ENCODE peak calls at places on chromosome 21, in eight cellular contexts. M is epithelial cell of proximal tubule; I is body of pancreas; Q is lung microvascular endothelial cell; Y is endothelial cell; B is stimulated activated CD4-positive, alpha-beta T cell treated with anti-CD3 and anti-CD28 coated beads, Interleukin-12 subunit alpha, Interleukin-12 subunit beta, amount 100 ng/mL, for 4 hours; S is T follicular helper cell; A is glutamatergic neuron. R is an unnamed sample.

GRCh38 chr21:32300117-32300681 is 1.5 kb downstream of the MRAP start:
- DNase-seq in M (no peak), S (no peak), Q (no peak), A (no peak), Y (no peak), I (no peak), B (no peak), R (no peak)

GRCh38 chr21:30194701-30195299 is 21.1 kb downstream of the CLDN8 start:
- DNase-seq in Q (no peak), A (no peak), M (peak), I (no peak), S (no peak), B (no peak), Y (peak), R (peak)

GRCh38 chr21:14495075-14495474 is 51.0 kb downstream of the SAMSN1 start:
- DNase-seq in Y (no peak), M (no peak), S (no peak), B (no peak), A (no peak), Q (no peak), I (no peak), R (no peak)

GRCh38 chr21:45557611-45558043 is 15.4 kb upstream of the SLC19A1 start:
- DNase-seq in S (no peak), A (no peak), M (no peak), B (no peak), Q (no peak), Y (no peak), I (no peak), R (no peak)

GRCh38 chr21:44290327-44291077 is 4.8 kb downstream of the AIRE start:
- DNase-seq in I (no peak), S (no peak), A (peak), B (no peak), M (no peak), Q (no peak), Y (no peak), R (no peak)

GRCh38 chr21:45970674-45971486 is 10.7 kb upstream of the COL6A1 start:
- DNase-seq in I (peak), A (peak), M (no peak), Q (peak), B (peak), Y (peak), S (no peak), R (peak)

GRCh38 chr21:35578350-35578782 is 482.0 kb downstream of the SETD4 start:
- DNase-seq in S (no peak), Y (no peak), A (no peak), Q (no peak), I (no peak), M (peak), B (no peak), R (no peak)

GRCh38 chr21:14308234-14308633 is 74.7 kb downstream of the HSPA13 start:
- DNase-seq in B (no peak), I (no peak), S (no peak), M (no peak), A (no peak), Y (no peak), Q (no peak), R (no peak)

GRCh38 chr21:28705616-28706015 is 287.1 kb downstream of the LTN1 start:
- DNase-seq in M (no peak), Q (no peak), B (no peak), Y (no peak), S (no peak), A (no peak), I (no peak), R (no peak)

GRCh38 chr21:41581592-41582228 is 73.8 kb upstream of the TMPRSS2 start:
- DNase-seq in M (no peak), Q (no peak), B (no peak), I (no peak), Y (no peak), S (no peak), A (no peak), R (no peak)

GRCh38 chr21:35924714-35925301 is 135.5 kb downstream of the SETD4 start:
- DNase-seq in I (peak), B (no peak), Q (peak), Y (no peak), M (peak), A (no peak), S (no peak), R (no peak)

GRCh38 chr21:17610862-17611261 is 1.8 kb downstream of the BTG3 start:
- DNase-seq in B (no peak), Q (peak), S (no peak), I (no peak), M (no peak), Y (no peak), A (no peak), R (peak)

GRCh38 chr21:45975017-45975595 is 6.5 kb upstream of the COL6A1 start:
- DNase-seq in A (no peak), S (no peak), B (no peak), Q (no peak), M (no peak), I (peak), Y (peak), R (peak)

GRCh38 chr21:31363720-31364119 is 19.7 kb upstream of the TIAM1 start:
- DNase-seq in A (no peak), Q (no peak), S (no peak), B (no peak), M (no peak), Y (peak), I (no peak), R (no peak)

GRCh38 chr21:31098576-31099005 is 60.3 kb upstream of the KRTAP19-8 start:
- DNase-seq in Q (peak), I (peak), M (no peak), S (peak), A (peak), Y (peak), B (peak), R (peak)

GRCh38 chr21:35210093-35210492 is 161.0 kb upstream of the RUNX1 start:
- DNase-seq in A (no peak), B (no peak), M (no peak), I (no peak), Y (no peak), S (no peak), Q (no peak), R (no peak)

GRCh38 chr21:33684923-33685560 is 42.7 kb downstream of the ITSN1 start:
- DNase-seq in S (no peak), A (no peak), M (no peak), Y (no peak), Q (peak), I (no peak), B (no peak), R (no peak)

GRCh38 chr21:33937146-33937545 is 21.5 kb upstream of the ATP5PO start:
- DNase-seq in M (no peak), A (no peak), I (no peak), S (no peak), Q (no peak), B (no peak), Y (no peak), R (no peak)

GRCh38 chr21:29448766-29449165 is 150.0 kb downstream of the BACH1 start:
- DNase-seq in A (no peak), I (no peak), S (no peak), B (no peak), M (no peak), Q (no peak), Y (no peak), R (no peak)

GRCh38 chr21:16407403-16408279 is 677.9 kb downstream of the USP25 start:
- DNase-seq in I (no peak), Q (no peak), B (no peak), Y (no peak), M (no peak), A (no peak), S (no peak), R (no peak)

GRCh38 chr21:28104346-28104745 is 888.3 kb downstream of the LTN1 start:
- DNase-seq in Q (no peak), B (no peak), S (no peak), A (no peak), I (no peak), Y (no peak), M (no peak), R (no peak)

GRCh38 chr21:25903599-25903998 is 168.8 kb downstream of the GABPA start:
- DNase-seq in S (no peak), I (no peak), B (no peak), M (no peak), Q (no peak), A (no peak), Y (no peak), R (no peak)

GRCh38 chr21:46585191-46585953 is 19.5 kb downstream of the S100B start:
- DNase-seq in I (no peak), Y (no peak), M (no peak), S (no peak), Q (no peak), B (no peak), A (no peak), R (no peak)

GRCh38 chr21:44425307-44425894 is 29.9 kb upstream of the LRRC3 start:
- DNase-seq in B (no peak), Y (no peak), M (no peak), Q (no peak), I (peak), S (no peak), A (no peak), R (no peak)

GRCh38 chr21:18144341-18144740 is 100.3 kb upstream of the CHODL start:
- DNase-seq in Y (no peak), A (no peak), M (no peak), B (no peak), I (no peak), Q (no peak), S (no peak), R (no peak)

GRCh38 chr21:39103689-39104088 is 79.6 kb downstream of the PSMG1 start:
- DNase-seq in I (no peak), Q (no peak), S (no peak), Y (no peak), B (no peak), A (no peak), M (no peak), R (no peak)

GRCh38 chr21:32894321-32894720 is 122.8 kb upstream of the PAXBP1 start:
- DNase-seq in B (no peak), I (no peak), Y (no peak), Q (no peak), S (no peak), M (no peak), A (no peak), R (no peak)

GRCh38 chr21:45267390-45267760 is 20.3 kb downstream of the POFUT2 start:
- DNase-seq in M (no peak), Q (no peak), Y (no peak), B (no peak), A (no peak), I (no peak), S (no peak), R (no peak)

GRCh38 chr21:33622253-33622652 is 19.3 kb downstream of the CRYZL1 start:
- DNase-seq in B (no peak), Y (no peak), Q (no peak), S (no peak), I (no peak), M (no peak), A (no peak), R (no peak)

GRCh38 chr21:15063821-15064575 is 802 bp downstream of the NRIP1 start:
- DNase-seq in S (no peak), I (peak), B (peak), Q (peak), Y (peak), M (no peak), A (peak), R (peak)

GRCh38 chr21:38741976-38742309 is 63.8 kb upstream of the ETS2 start:
- DNase-seq in I (no peak), A (no peak), Q (no peak), Y (no peak), M (no peak), B (no peak), S (no peak), R (no peak)

GRCh38 chr21:43207868-43208267 is 39.1 kb downstream of the CRYAA start:
- DNase-seq in S (no peak), Q (no peak), I (no peak), B (no peak), Y (no peak), M (no peak), A (no peak), R (no peak)

GRCh38 chr21:41419921-41420862 is 5.8 kb upstream of the MX1 start:
- DNase-seq in A (peak), Y (peak), Q (peak), B (peak), I (peak), S (peak), M (no peak), R (peak)

GRCh38 chr21:25831300-25831699 is 96.5 kb downstream of the GABPA start:
- DNase-seq in A (no peak), Q (peak), M (no peak), S (no peak), Y (no peak), B (no peak), I (no peak), R (no peak)

GRCh38 chr21:34846601-34847112 is 177.9 kb downstream of the CLIC6 start:
- DNase-seq in M (no peak), A (no peak), Y (peak), B (no peak), I (no peak), Q (peak), S (no peak), R (peak)

GRCh38 chr21:27168084-27168483 is 201.2 kb upstream of the ADAMTS5 start:
- DNase-seq in I (no peak), Y (no peak), B (no peak), M (no peak), Q (no peak), A (no peak), S (no peak), R (no peak)

GRCh38 chr21:42289926-42290325 is 25.3 kb downstream of the TFF3 start:
- DNase-seq in B (no peak), Q (no peak), M (no peak), A (no peak), Y (no peak), I (no peak), S (no peak), R (no peak)

R was measured in nephron progenitor cell.